ENCODE peak calls at places on chromosomes 12 and 14, in four cellular contexts. Y, W, R and J are unnamed samples.

GRCh38 chr12:109731806-109732205 is 18.2 kb downstream of the FAM222A start:
- DNase-seq in Y (no peak), R (peak; percentile 38), W (peak; percentile 22), J (peak; percentile 17)

GRCh38 chr12:13124661-13125505 is 21.4 kb upstream of the GSG1 start:
- DNase-seq in Y (no peak), W (no peak), R (no peak), J (no peak)

GRCh38 chr12:76698966-76699365 is 64.9 kb upstream of the ZDHHC17 start:
- DNase-seq in W (no peak), R (peak; percentile 77), Y (no peak), J (peak; percentile 66)

GRCh38 chr12:30010071-30011052 is 226.6 kb upstream of the TMTC1 start:
- DNase-seq in W (no peak), R (no peak), Y (no peak), J (no peak)

GRCh38 chr12:75913502-75914110 is 118.0 kb downstream of the PHLDA1 start:
- DNase-seq in W (no peak), R (no peak), Y (no peak), J (no peak)

GRCh38 chr12:57772429-57773322 is at the start of gene EEF1AKMT3:
- DNase-seq in Y (peak; percentile 63), W (peak; percentile 70), R (no peak), J (peak; percentile 38)

GRCh38 chr14:56351861-56352260 is 227.7 kb upstream of the TMEM260 start:
- DNase-seq in R (no peak), W (no peak), Y (no peak), J (no peak)

GRCh38 chr14:71550367-71550766 is 381.9 kb upstream of the RGS6 start:
- DNase-seq in R (no peak), Y (no peak), W (no peak), J (no peak)

GRCh38 chr14:61438036-61438435 is 116.7 kb downstream of the PRKCH start:
- DNase-seq in R (no peak), Y (no peak), W (no peak), J (no peak)

GRCh38 chr14:22081352-22081751 is 407.7 kb upstream of the OR4E1 start:
- DNase-seq in W (no peak), Y (no peak), R (no peak), J (no peak)

GRCh38 chr14:55136868-55137785 is 8.1 kb downstream of the LGALS3 start:
- DNase-seq in W (peak; percentile 79), R (no peak), Y (peak; percentile 80), J (peak; percentile 40)

GRCh38 chr14:26255213-26255612 is 342.6 kb downstream of the NOVA1 start:
- DNase-seq in R (no peak), W (no peak), Y (no peak), J (no peak)

GRCh38 chr12:20631711-20632110 is 63.4 kb upstream of the SLCO1C1 start:
- DNase-seq in Y (no peak), R (no peak), W (no peak), J (no peak)

GRCh38 chr12:29350080-29350479 is 30.9 kb downstream of the ERGIC2 start:
- DNase-seq in R (no peak), W (no peak), Y (no peak), J (no peak)

GRCh38 chr12:93802293-93802692 is 125.1 kb downstream of the CRADD start:
- DNase-seq in Y (no peak), W (no peak), R (no peak), J (no peak)

GRCh38 chr14:88468396-88468795 is 82.9 kb downstream of the SPATA7 start:
- DNase-seq in Y (no peak), W (no peak), R (no peak), J (no peak)

GRCh38 chr12:33427071-33427470 is 12.5 kb downstream of the SYT10 start:
- DNase-seq in R (peak; percentile 69), W (no peak), Y (no peak), J (no peak)

GRCh38 chr14:33512201-33512600 is 438.7 kb downstream of the EGLN3 start:
- DNase-seq in Y (no peak), R (no peak), W (no peak), J (no peak)

GRCh38 chr12:95943231-95943842 is at the start of gene AMDHD1:
- DNase-seq in Y (peak; percentile 28), W (peak; percentile 56), R (peak; percentile 93), J (peak; percentile 32)
- H3K27ac ChIP-seq in Y (peak within 1 kb of the TSS; percentile 84), W (peak within 1 kb of the TSS; percentile 86), R (no peak within 1 kb of the TSS), J (peak within 1 kb of the TSS; percentile 55)

DNA sequence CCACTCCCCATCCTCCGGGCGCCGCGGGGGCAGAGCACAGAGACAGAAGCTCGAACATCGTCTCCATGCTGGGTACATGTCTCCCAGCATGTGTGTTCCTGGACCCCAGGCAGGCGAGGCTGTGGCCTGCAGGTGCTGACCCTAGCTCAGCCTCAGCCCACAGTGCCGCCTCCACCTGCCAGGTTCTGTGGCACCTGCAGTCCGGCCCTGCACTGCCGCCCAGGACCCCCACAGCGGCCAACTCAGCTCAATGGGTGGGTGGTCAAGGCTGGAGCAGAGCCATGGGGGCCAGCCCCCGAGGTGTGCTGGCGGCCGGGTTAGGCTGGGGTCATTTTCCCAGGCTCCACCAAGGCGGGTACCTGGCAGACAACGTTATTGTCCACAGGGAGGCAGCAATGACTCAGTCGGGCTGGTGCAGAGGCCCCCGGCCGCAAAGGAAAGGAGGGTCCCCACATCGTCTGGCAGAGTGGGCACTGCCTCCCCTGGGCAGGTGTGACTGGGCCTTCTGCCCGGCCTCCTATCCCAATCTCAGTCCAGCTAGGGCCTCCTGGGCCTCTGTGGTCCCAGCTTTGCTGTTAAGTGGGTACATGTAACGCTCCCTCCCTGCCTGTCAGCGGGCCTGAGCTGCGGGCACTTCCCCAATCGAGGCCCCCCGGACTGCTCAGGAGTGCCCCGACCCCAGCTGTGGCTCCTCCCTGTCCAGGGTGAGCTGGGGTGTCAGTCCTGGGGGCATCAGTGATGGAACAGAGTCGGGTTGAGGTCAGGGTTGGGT is 20.2 kb upstream of the NUDT14 start:
- DNase-seq in Y (no peak), W (no peak), R (peak; percentile 65), J (no peak)
- TF ChIP-seq CTCF in Y (no peak), W (no peak), R (peak; percentile 61), J (no peak)

GRCh38 chr12:49188205-49188915 is 520 bp downstream of the TUBA1A start:
- DNase-seq in R (peak; percentile 87), Y (peak; percentile 85), W (peak; percentile 67), J (peak; percentile 75)

GRCh38 chr12:49187184-49187583 is 1.7 kb downstream of the TUBA1A start:
- DNase-seq in Y (peak; percentile 60), R (no peak), W (no peak), J (peak; percentile 93)

GRCh38 chr12:49190317-49190716 is 1.4 kb upstream of the TUBA1A start:
- DNase-seq in R (peak; percentile 65), Y (no peak), W (no peak), J (peak; percentile 54)

GRCh38 chr12:49188916-49189367 is at the start of gene TUBA1A:
- DNase-seq in Y (peak; percentile 93), W (peak; percentile 81), R (peak; percentile 100), J (peak; percentile 98)

GRCh38 chr12:49189731-49190314 is 943 bp upstream of the TUBA1A start:
- DNase-seq in Y (no peak), W (no peak), R (no peak), J (no peak)
- H3K4me3 ChIP-seq in Y (peak overlapping the region; percentile 100), W (peak overlapping the region; percentile 95), R (no peak overlapping the region), J (peak overlapping the region; percentile 100)

GRCh38 chr12:16586350-16587109 is 19.4 kb downstream of the LMO3 start:
- DNase-seq in Y (peak; percentile 73), R (no peak), W (no peak), J (no peak)
- H3K27ac ChIP-seq in Y (peak overlapping the region; percentile 77), R (peak overlapping the region; percentile 30), W (no peak overlapping the region), J (peak overlapping the region; percentile 72)